ENCODE peak calls at places on chromosomes 11 and 22, in eight cellular contexts. R is heart right ventricle; L is AG04449; A is chondrocyte; J is activated CD8-positive, alpha-beta memory T cell treated with anti-CD3 and anti-CD28 coated beads, Interleukin-2, amount 50 U/mL, for 4 hours; X is left colon; K is astrocyte of the cerebellum; N is CD8-positive, alpha-beta memory T cell. B is an unnamed sample.

GRCh38 chr11:19811391-19811790 is 98.8 kb downstream of the NAV2 start:
- DNase-seq in N (no peak), A (no peak), J (no peak), X (no peak), K (no peak), L (no peak), R (no peak), B (peak)

GRCh38 chr11:11237433-11237832 is 115.6 kb downstream of the CSNK2A3 start:
- DNase-seq in K (no peak), N (no peak), X (no peak), J (no peak), L (no peak), R (no peak), A (no peak), B (no peak)

GRCh38 chr22:37207981-37208380 is 4.3 kb downstream of the SSTR3 start:
- DNase-seq in K (no peak), R (no peak), J (no peak), L (no peak), N (no peak), X (no peak), A (no peak), B (no peak)

GRCh38 chr22:40014661-40015255 is 20.0 kb downstream of the FAM83F start:
- DNase-seq in L (no peak), A (no peak), X (no peak), R (no peak), J (no peak), N (no peak), K (no peak), B (no peak)

GRCh38 chr11:10990637-10991036 is 132.8 kb upstream of the ZBED5 start:
- DNase-seq in K (no peak), N (no peak), R (no peak), L (no peak), X (no peak), A (no peak), J (no peak), B (no peak)

GRCh38 chr11:18749681-18750319 is 23.8 kb upstream of the IGSF22 start:
- DNase-seq in A (no peak), N (no peak), X (no peak), L (no peak), R (no peak), J (no peak), K (peak), B (no peak)

GRCh38 chr11:57668467-57668890 is 565 bp downstream of the ZDHHC5 start:
- DNase-seq in A (no peak), X (no peak), K (no peak), N (no peak), R (no peak), L (no peak), J (no peak), B (no peak)

GRCh38 chr11:16474659-16475058 is 118.3 kb upstream of the SOX6 start:
- DNase-seq in K (no peak), L (no peak), X (no peak), N (no peak), A (no peak), J (no peak), R (no peak), B (no peak)

GRCh38 chr11:107882095-107882820 is 23.7 kb upstream of the SLC35F2 start:
- DNase-seq in N (no peak), L (no peak), J (no peak), X (no peak), K (no peak), R (no peak), A (no peak), B (no peak)

GRCh38 chr22:49968313-49968830 is 7.8 kb downstream of the PIM3 start:
- DNase-seq in L (no peak), J (peak), X (no peak), A (peak), K (no peak), N (no peak), R (peak), B (no peak)

GRCh38 chr11:29120329-29120695 is 896.5 kb downstream of the KCNA4 start:
- DNase-seq in A (no peak), J (no peak), N (no peak), L (no peak), K (no peak), X (no peak), R (no peak), B (no peak)

GRCh38 chr11:114321621-114322257 is 25.5 kb downstream of the NNMT start:
- DNase-seq in A (no peak), K (no peak), R (peak), N (no peak), J (no peak), X (no peak), L (peak), B (no peak)

GRCh38 chr11:127226376-127226775 is 225.8 kb upstream of the KIRREL3 start:
- DNase-seq in K (no peak), L (no peak), R (no peak), N (no peak), X (no peak), J (no peak), A (no peak), B (no peak)

GRCh38 chr22:36406721-36407120 is 19.0 kb upstream of the MYH9 start:
- DNase-seq in X (no peak), J (no peak), R (no peak), K (no peak), L (no peak), N (no peak), A (no peak), B (no peak)

GRCh38 chr11:36564376-36565032 is 3.3 kb upstream of the RAG1 start:
- DNase-seq in N (peak), X (peak), R (no peak), J (peak), A (no peak), K (peak), L (no peak), B (peak)

GRCh38 chr22:43186272-43187170 is at the start of gene TTLL12:
- DNase-seq in K (no peak), X (peak), L (no peak), R (peak), J (peak), N (peak), A (peak), B (no peak)

GRCh38 chr11:7484645-7485044 is 661 bp upstream of the OLFML1 start:
- DNase-seq in A (no peak), K (no peak), J (no peak), R (no peak), N (no peak), X (no peak), L (no peak), B (no peak)

GRCh38 chr22:23478175-23478574 is 101.9 kb downstream of the IGLL1 start:
- DNase-seq in R (no peak), L (no peak), A (no peak), K (no peak), X (no peak), N (no peak), J (no peak), B (no peak)

GRCh38 chr11:94956963-94957362 is 16.4 kb downstream of the CWC15 start:
- DNase-seq in K (no peak), L (no peak), J (no peak), X (no peak), R (no peak), N (no peak), A (no peak), B (no peak)

GRCh38 chr11:68002943-68003845 is 703 bp downstream of the UNC93B1 start:
- DNase-seq in N (peak), L (no peak), A (no peak), R (peak), K (no peak), J (peak), X (peak), B (no peak)

GRCh38 chr22:47444746-47445065 is 682.3 kb downstream of the TBC1D22A start:
- DNase-seq in R (no peak), X (no peak), K (no peak), A (no peak), N (no peak), L (no peak), J (no peak), B (no peak)

GRCh38 chr11:113189909-113190667 is 124.3 kb upstream of the TTC12 start:
- DNase-seq in L (no peak), A (no peak), R (peak), K (peak), X (no peak), J (no peak), N (no peak), B (no peak)

GRCh38 chr11:68145120-68145866 is 24.1 kb upstream of the CHKA start:
- DNase-seq in N (no peak), K (no peak), R (no peak), A (no peak), X (no peak), L (no peak), J (no peak), B (no peak)

GRCh38 chr11:106765849-106766248 is 252.4 kb downstream of the GUCY1A2 start:
- DNase-seq in L (no peak), N (no peak), J (no peak), R (no peak), A (no peak), X (no peak), K (no peak), B (no peak)

B was measured in DMS153.